ENCODE peak calls at places on chromosomes 13 and 19, in four cellular contexts. Q is pancreas, R is heart right ventricle, P is esophagus squamous epithelium. A is an unnamed sample. For H3K36me3, the result is how much of the 10 kb centered on the place peaks cover.

GRCh38 chr19:34881982-34882381 is 44.7 kb upstream of the ZNF30 start:
- DNase-seq in Q (no peak), R (no peak), P (no peak), A (no peak)

GRCh38 chr13:38641164-38641948 is 45.5 kb upstream of the FREM2 start:
- DNase-seq in Q (no peak), R (no peak), P (no peak), A (no peak)

GRCh38 chr13:110897024-110897423 is 17.8 kb downstream of the ANKRD10 start:
- DNase-seq in Q (no peak), R (no peak), P (no peak), A (no peak)

GRCh38 chr13:21620858-21621257 is 16.9 kb upstream of the MICU2 start:
- DNase-seq in Q (no peak), R (no peak), P (no peak), A (no peak)

GRCh38 chr19:28553005-28553404 is 659.9 kb downstream of the UQCRFS1 start:
- DNase-seq in Q (no peak), R (no peak), P (no peak), A (no peak)

GRCh38 chr13:25217023-25217909 is 45.2 kb upstream of the AMER2 start:
- DNase-seq in Q (no peak), R (no peak), P (no peak), A (no peak)

GRCh38 chr13:29073762-29074161 is 253.6 kb downstream of the MTUS2 start:
- DNase-seq in Q (no peak), R (no peak), P (no peak), A (no peak)

GRCh38 chr13:78022164-78022877 is 103.7 kb upstream of the EDNRB start:
- DNase-seq in Q (peak), R (no peak), P (no peak), A (peak)

GRCh38 chr13:27172495-27172842 is 858 bp upstream of the USP12 start:
- DNase-seq in Q (no peak), R (no peak), P (no peak), A (no peak)

GRCh38 chr19:11538232-11539036 is at the start of gene CNN1:
- DNase-seq in Q (no peak), R (peak), P (no peak), A (peak)

GRCh38 chr13:38888309-38888708 is 102.3 kb downstream of the STOML3 start:
- DNase-seq in Q (no peak), R (no peak), P (no peak), A (no peak)

GRCh38 chr19:9793051-9793591 is 24.6 kb upstream of the ZNF846 start:
- DNase-seq in Q (no peak), R (peak), P (no peak), A (no peak)

GRCh38 chr19:42066075-42066754 is 3.8 kb downstream of the GRIK5 start:
- DNase-seq in Q (no peak), R (no peak), P (no peak), A (no peak)

GRCh38 chr13:48485447-48485846 is 47.4 kb downstream of the RCBTB2 start:
- DNase-seq in Q (no peak), R (no peak), P (no peak), A (no peak)

GRCh38 chr13:21747456-21747855 is 76.6 kb downstream of the FGF9 start:
- DNase-seq in Q (no peak), R (no peak), P (no peak), A (no peak)

GRCh38 chr19:7709932-7710460 is 8.1 kb upstream of the FCER2 start:
- DNase-seq in Q (no peak), R (no peak), P (no peak), A (no peak)

GRCh38 chr13:40060318-40061007 is 405.0 kb downstream of the COG6 start:
- DNase-seq in Q (peak), R (peak), P (no peak), A (peak)

GRCh38 chr13:110108348-110109139 is 198.4 kb downstream of the COL4A1 start:
- DNase-seq in Q (peak), R (peak), P (no peak), A (no peak)

GRCh38 chr19:55015126-55015525 is 22.9 kb downstream of the GP6 start:
- DNase-seq in Q (no peak), R (no peak), P (no peak), A (no peak)

GRCh38 chr13:65959305-65959704 is 1270.8 kb downstream of the PCDH9 start:
- DNase-seq in Q (no peak), R (no peak), P (no peak), A (no peak)

GRCh38 chr13:36282818-36283432 is 14.7 kb downstream of the CCDC169 start:
- DNase-seq in Q (no peak), R (no peak), P (no peak), A (no peak)

GRCh38 chr19:51138549-51138979 is 3.5 kb upstream of the SIGLEC7 start:
- DNase-seq in Q (no peak), R (peak), P (no peak), A (peak)

GRCh38 chr13:51523082-51523518 is 61.2 kb upstream of the WDFY2 start:
- DNase-seq in Q (peak), R (no peak), P (no peak), A (peak)

GRCh38 chr13:29162638-29163037 is 342.5 kb downstream of the MTUS2 start:
- DNase-seq in Q (no peak), R (no peak), P (no peak), A (no peak)

GRCh38 chr19:5097331-5097930 is 128.5 kb downstream of the KDM4B start:
- DNase-seq in Q (no peak), R (no peak), P (no peak), A (no peak)

DNA sequence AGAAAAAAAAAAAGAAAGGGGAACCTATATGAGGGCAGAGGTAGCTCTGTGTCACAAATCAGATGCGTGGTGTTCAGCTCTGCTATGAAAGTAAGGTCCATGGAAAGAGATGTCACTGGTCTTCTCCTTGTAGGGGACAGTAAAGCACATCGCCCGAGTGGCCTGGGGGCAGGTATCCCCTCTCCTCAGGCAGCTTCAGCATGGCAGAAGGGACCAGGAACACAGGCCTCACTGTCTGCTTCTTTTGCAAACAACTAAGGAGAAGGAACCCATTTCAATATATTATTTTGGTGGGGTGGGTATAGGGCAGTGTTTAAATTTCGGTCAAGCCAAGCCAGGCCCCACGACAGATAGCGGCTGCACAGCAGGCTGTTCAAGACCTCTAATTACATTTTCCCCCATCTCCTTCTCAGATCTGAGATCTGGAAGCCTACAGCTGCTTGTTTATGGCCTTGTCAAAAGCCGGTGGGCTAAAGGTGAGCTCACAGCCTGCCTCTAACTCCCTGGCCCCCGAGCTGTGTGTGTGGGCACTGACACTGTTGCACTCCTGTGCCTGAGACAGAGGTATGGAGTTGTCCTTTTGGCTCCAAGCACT is 72.8 kb downstream of the HSPH1 start:
- DNase-seq in Q (no peak), R (no peak), P (no peak), A (no peak)
- H3K27ac ChIP-seq in Q (no peak), R (no peak), P (no peak), A (no peak)

GRCh38 chr19:16095071-16095571 is 16.6 kb upstream of the RAB8A start:
- DNase-seq in Q (no peak), R (peak), P (no peak), A (no peak)

GRCh38 chr19:16088351-16088984 is 12.2 kb downstream of the TPM4 start:
- DNase-seq in Q (no peak), R (no peak), P (no peak), A (no peak)

GRCh38 chr19:16094360-16095070 is 17.2 kb upstream of the RAB8A start:
- DNase-seq in Q (no peak), R (no peak), P (no peak), A (no peak)

GRCh38 chr19:16088985-16089846 is 12.9 kb downstream of the TPM4 start:
- DNase-seq in Q (no peak), R (no peak), P (no peak), A (no peak)

DNA sequence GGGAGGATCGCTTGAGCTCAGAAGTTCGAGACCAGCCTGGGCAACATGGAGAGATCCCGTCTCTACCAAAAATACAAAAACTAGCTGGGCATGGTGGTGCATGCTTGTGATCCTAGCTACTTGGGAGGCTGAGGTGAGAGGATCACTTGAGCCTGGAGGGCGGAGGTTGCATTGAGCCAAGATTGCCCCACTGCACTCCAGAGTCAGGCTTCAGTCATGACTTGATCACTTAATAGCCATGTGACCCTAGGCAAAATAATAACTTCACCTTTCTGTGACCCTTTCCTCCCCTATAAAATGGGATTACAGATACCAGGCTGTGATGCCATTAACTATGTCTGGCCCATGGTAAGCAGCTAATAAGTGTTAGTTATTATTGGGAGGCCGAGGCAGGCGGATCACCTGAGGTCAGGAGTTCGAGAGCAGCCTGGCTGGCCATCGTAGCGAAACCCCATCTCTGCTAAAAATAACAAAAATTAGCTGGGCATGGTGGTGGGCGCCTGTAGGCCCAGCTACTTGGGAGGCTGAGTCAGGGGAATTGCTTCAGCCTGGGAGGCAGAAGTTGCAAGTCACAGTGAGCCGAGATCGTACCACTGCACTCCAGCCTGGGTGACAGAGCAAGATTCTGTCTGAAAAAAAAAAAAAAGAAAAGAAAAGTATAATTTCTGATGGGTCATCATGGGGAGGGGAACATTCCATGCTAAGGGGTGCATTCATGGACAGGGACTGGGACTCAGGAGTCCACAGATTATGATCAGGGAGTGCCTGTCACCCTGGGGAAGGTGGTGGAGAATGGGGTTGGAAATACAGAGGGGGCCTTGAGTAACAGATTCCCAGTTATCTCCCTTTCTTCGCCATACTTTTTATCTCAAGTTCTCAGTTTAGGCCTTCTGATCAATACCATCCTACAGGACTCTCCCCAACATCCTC is 15.5 kb downstream of the TPM4 start:
- DNase-seq in Q (no peak), R (no peak), P (no peak), A (peak)
- H3K36me3 ChIP-seq in Q (half or more), R (half or more), P (half or more), A (under half)

GRCh38 chr19:3276341-3276799 is 51.9 kb downstream of the CELF5 start:
- DNase-seq in Q (peak), R (no peak), P (no peak), A (peak)

GRCh38 chr19:3277649-3278048 is 53.2 kb downstream of the CELF5 start:
- DNase-seq in Q (no peak), R (no peak), P (no peak), A (no peak)

GRCh38 chr19:3274245-3275067 is 50.0 kb downstream of the CELF5 start:
- DNase-seq in Q (no peak), R (no peak), P (no peak), A (no peak)

GRCh38 chr19:3275068-3275582 is 50.7 kb downstream of the CELF5 start:
- DNase-seq in Q (no peak), R (no peak), P (no peak), A (no peak)

GRCh38 chr19:3275583-3276340 is 51.3 kb downstream of the CELF5 start:
- DNase-seq in Q (peak), R (peak), P (no peak), A (peak)
- H3K27ac ChIP-seq in Q (no peak), R (no peak), P (no peak), A (no peak)

DNA sequence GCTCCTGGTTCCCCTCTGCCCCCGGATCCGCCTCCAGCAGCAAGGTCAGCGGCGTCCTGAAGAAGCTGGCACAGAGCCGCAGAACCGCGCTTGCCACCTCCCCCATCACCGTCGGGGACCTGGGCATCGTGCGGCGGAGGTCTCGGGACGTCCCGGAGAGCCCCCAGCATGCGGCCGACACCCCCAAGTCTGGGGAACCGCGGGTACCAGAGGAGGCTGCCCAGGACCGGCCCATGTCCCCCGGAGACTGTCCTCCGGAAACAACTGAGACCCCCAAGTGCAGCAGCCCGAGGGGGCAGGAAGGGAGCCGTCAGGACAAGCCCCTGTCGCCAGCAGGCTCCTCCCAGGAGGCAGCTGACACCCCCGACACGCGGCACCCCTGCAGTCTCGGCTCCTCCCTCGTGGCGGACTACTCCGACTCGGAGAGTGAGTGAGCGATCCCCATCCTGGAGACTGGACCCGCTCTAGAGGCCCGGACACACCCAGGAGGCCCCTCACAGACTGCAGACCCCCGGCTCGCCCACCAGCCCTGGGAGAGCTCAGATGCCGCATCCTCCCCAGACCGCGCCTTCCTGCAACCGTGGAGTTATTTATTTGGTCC is 1.6 kb upstream of the MRI1 start:
- DNase-seq in Q (no peak), R (no peak), P (no peak), A (no peak)
- H3K36me3 ChIP-seq in Q (under half), R (half or more), P (under half), A (under half)

GRCh38 chr19:1746401-1747284 is 6.7 kb upstream of the ONECUT3 start:
- DNase-seq in Q (no peak), R (no peak), P (no peak), A (no peak)
- H3K27ac ChIP-seq in Q (no peak), R (no peak), P (peak), A (no peak)

DNA sequence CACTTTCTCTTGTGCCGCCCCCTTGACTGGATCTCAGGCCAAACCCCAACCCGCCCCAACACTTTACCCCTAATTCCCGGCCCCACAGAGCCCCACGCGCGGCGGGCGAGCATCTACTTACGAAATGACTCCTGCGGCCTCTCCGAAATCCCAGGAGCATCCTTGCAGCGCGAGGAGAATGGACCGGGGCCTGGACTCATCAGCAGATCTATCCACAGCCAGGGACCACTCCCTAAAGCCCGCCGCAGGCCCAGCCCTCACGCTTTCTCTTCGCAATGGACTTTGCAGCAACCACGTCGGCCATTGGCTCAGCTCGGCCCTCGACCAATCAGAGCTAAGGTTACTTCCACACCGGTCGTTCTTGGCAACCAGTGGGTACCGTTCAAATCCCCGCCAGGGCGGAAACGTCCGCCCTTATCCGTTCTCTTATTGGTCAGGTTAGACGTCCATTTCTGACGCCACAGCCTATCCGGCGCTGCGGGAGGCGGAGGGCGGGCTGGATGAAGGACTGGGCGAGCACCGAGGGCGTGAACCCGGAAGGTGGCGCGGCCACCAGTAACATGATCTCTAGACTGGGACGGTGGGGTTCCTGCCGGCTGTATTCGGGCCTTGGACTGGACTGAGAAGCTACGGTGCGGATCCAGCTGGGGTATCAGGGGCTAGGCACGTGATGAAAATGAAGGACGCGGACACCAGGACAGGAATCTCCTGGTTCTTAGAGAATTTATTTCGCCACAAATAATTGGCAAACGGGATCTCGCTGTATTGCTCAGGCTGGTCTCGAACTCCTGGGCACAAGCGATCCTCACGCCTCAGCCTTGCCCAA is at the start of the genes CEP89 and FAAP24:
- DNase-seq in Q (peak), R (peak), P (peak), A (peak)
- H3K36me3 ChIP-seq in Q (under half), R (under half), P (under half), A (under half)

A was measured in left lung.